ENCODE peak calls at places on chromosomes 5 and 9, in six cellular contexts. Z, H, J, I, Q and B are unnamed samples. For H3K36me3, the result is how much of the 10 kb centered on the place peaks cover.

GRCh38 chr9:123291736-123292135 is 23.4 kb upstream of the STRBP start:
- DNase-seq in Z (no peak), H (no peak), J (no peak), I (no peak), Q (no peak), B (no peak)

GRCh38 chr9:77521091-77521490 is 127.0 kb downstream of the GNA14 start:
- DNase-seq in Z (no peak), H (no peak), J (no peak), I (no peak), Q (no peak), B (no peak)

GRCh38 chr5:155898284-155898683 is 428.7 kb upstream of the SGCD start:
- DNase-seq in Z (no peak), H (no peak), J (no peak), I (no peak), Q (no peak), B (no peak)

GRCh38 chr5:109365653-109366052 is 44.1 kb downstream of the PJA2 start:
- DNase-seq in Z (no peak), H (no peak), J (no peak), I (no peak), Q (no peak), B (no peak)

GRCh38 chr9:134709512-134710270 is 68.1 kb downstream of the COL5A1 start:
- DNase-seq in Z (peak), H (no peak), J (peak), I (peak), Q (no peak), B (no peak)

GRCh38 chr9:134258828-134259546 is 67.3 kb upstream of the RXRA start:
- DNase-seq in Z (no peak), H (no peak), J (no peak), I (no peak), Q (no peak), B (no peak)

GRCh38 chr5:63401434-63402046 is 560.7 kb downstream of the HTR1A start:
- DNase-seq in Z (peak), H (peak), J (peak), I (peak), Q (peak), B (peak)

GRCh38 chr5:157671592-157672330 is 428 bp downstream of the C5orf52 start:
- DNase-seq in Z (no peak), H (no peak), J (no peak), I (no peak), Q (peak), B (no peak)

GRCh38 chr9:79592736-79593493 is 21.1 kb downstream of the TLE4 start:
- DNase-seq in Z (no peak), H (no peak), J (no peak), I (no peak), Q (no peak), B (no peak)

GRCh38 chr5:53438079-53438478 is 42.4 kb upstream of the FST start:
- DNase-seq in Z (no peak), H (no peak), J (no peak), I (no peak), Q (no peak), B (no peak)

GRCh38 chr9:8674550-8674949 is 875.0 kb upstream of the DMAC1 start:
- DNase-seq in Z (no peak), H (no peak), J (no peak), I (no peak), Q (no peak), B (no peak)

GRCh38 chr9:128215491-128216404 is 12.6 kb downstream of the DNM1 start:
- DNase-seq in Z (peak), H (no peak), J (peak), I (peak), Q (no peak), B (no peak)

GRCh38 chr9:137973829-137974416 is 96.3 kb downstream of the CACNA1B start:
- DNase-seq in Z (no peak), H (peak), J (no peak), I (no peak), Q (no peak), B (no peak)

GRCh38 chr5:148343049-148343413 is 7.7 kb downstream of the SPINK9 start:
- DNase-seq in Z (no peak), H (no peak), J (no peak), I (no peak), Q (no peak), B (no peak)

GRCh38 chr5:65434122-65434521 is 47.6 kb downstream of the ADAMTS6 start:
- DNase-seq in Z (no peak), H (no peak), J (no peak), I (no peak), Q (no peak), B (no peak)

GRCh38 chr9:5886114-5886939 is 4.4 kb upstream of the MLANA start:
- DNase-seq in Z (peak), H (peak), J (peak), I (peak), Q (peak), B (peak)

GRCh38 chr5:72231989-72232703 is 87.9 kb downstream of the MRPS27 start:
- DNase-seq in Z (no peak), H (no peak), J (peak), I (no peak), Q (no peak), B (no peak)

GRCh38 chr5:150787659-150788058 is 9.1 kb downstream of the SMIM3 start:
- DNase-seq in Z (no peak), H (no peak), J (no peak), I (no peak), Q (no peak), B (no peak)

DNA sequence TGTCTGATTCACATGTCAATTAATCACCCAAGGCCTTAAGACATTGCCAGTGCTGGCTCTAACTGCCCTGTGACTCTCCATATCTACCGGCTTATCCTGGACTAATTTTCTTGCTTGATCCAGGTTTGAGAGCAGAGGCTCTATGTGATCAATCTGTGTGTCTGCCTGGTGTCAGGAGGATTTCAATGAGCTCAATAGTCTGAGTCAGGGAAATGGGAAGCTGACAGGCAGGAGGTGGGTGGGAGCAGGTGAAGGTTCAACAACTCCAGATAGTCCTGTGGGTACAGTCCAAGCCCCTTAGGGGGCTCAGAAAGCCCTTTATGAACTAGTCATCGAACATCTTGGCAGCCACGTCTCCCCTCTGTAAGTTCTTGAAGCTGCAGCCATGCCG is 72.2 kb downstream of the SHB start:
- DNase-seq in Z (no peak), H (no peak), J (no peak), I (no peak), Q (no peak), B (no peak)
- H4K8ac ChIP-seq in Z (no peak), H (no peak), J (peak), I (no peak), Q (no peak), B (no peak)

GRCh38 chr9:130872511-130872910 is 24.1 kb downstream of the QRFP start:
- DNase-seq in Z (no peak), H (no peak), J (no peak), I (no peak), Q (no peak), B (no peak)
- H3K36me3 ChIP-seq in Z (half or more), H (under half), J (half or more), I (under half), Q (under half), B (half or more)

DNA sequence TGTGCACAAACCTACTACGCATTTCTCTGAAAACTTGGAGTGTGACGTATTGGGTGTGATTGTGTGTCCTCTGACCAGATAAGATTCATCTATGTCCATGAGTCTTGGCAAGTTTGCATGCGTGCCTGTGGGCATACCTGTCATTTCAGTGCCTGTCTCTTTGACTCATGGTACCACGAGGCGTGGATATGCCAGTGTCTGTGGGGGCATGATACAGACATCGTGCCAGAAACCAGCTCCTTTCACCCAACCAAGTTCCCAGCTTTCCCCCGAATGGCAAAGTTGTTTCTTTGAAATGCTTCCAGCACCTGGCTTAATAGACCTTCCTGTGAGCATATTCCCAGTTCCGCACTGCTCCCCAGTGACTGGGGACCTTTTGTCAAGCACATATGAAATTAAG is 241.9 kb upstream of the MVB12B start:
- DNase-seq in Z (no peak), H (no peak), J (no peak), I (no peak), Q (no peak), B (no peak)
- H3K23ac ChIP-seq in Z (no peak), H (no peak), J (no peak), I (no peak), Q (no peak), B (no peak)

GRCh38 chr5:81665795-81666194 is 85.1 kb downstream of the SSBP2 start:
- DNase-seq in Z (no peak), H (no peak), J (no peak), I (no peak), Q (no peak), B (no peak)
- H4K8ac ChIP-seq in Z (no peak), H (no peak), J (no peak), I (no peak), Q (no peak), B (no peak)

GRCh38 chr9:82154573-82154972 is 166.0 kb downstream of the SPATA31D1 start:
- DNase-seq in Z (no peak), H (no peak), J (no peak), I (no peak), Q (no peak), B (no peak)
- H3K36me3 ChIP-seq in Z (under half), H (under half), J (under half), I (under half), Q (under half), B (under half)

GRCh38 chr5:124668353-124669299 is 77.8 kb downstream of the ZNF608 start:
- DNase-seq in Z (no peak), H (no peak), J (no peak), I (no peak), Q (no peak), B (no peak)
- H3K23ac ChIP-seq in Z (no peak), H (no peak), J (no peak), I (no peak), Q (no peak), B (no peak)

GRCh38 chr5:5352675-5353074 is 69.8 kb upstream of the ICE1 start:
- DNase-seq in Z (no peak), H (no peak), J (no peak), I (no peak), Q (no peak), B (no peak)
- H4K8ac ChIP-seq in Z (no peak), H (no peak), J (no peak), I (no peak), Q (no peak), B (peak)

GRCh38 chr9:133048595-133048994 is 13.2 kb upstream of the CEL start:
- DNase-seq in Z (peak), H (no peak), J (peak), I (peak), Q (no peak), B (no peak)
- H3K36me3 ChIP-seq in Z (half or more), H (under half), J (half or more), I (under half), Q (half or more), B (half or more)

GRCh38 chr9:109742759-109743388 is 37.1 kb upstream of the PALM2AKAP2 start:
- DNase-seq in Z (no peak), H (no peak), J (peak), I (peak), Q (no peak), B (no peak)
- H3K23ac ChIP-seq in Z (no peak), H (no peak), J (no peak), I (no peak), Q (no peak), B (no peak)